ENCODE peak calls at places on chromosomes 1 and 21, in six cellular contexts. C is activated T-helper 1 cell treated with anti-CD3 and anti-CD28 coated beads, Interleukin-12 subunit alpha, Interleukin-12 subunit beta, Interleukin-2, Interleukin-4 antibody, amounts not matched to agents 30 ng/mL and 10 ng/mL and 1 ng/mL, durations not matched to agents 14 hours and 24 hours and 36 hours; M is NCI-H510A; E is activated CD8-positive, alpha-beta memory T cell treated with anti-CD3 and anti-CD28 coated beads for 4 hours; W is activated B cell treated with CpG ODN at 0.5 μM for 24 hours; Z is NAMALWA. T is an unnamed sample.

GRCh38 chr21:21851657-21852056 is 853.4 kb downstream of the NCAM2 start:
- DNase-seq in C (no peak), M (no peak), E (no peak), W (no peak), Z (no peak), T (peak; percentile 5)

GRCh38 chr1:7526867-7527732 is 244.0 kb upstream of the VAMP3 start:
- DNase-seq in C (no peak), M (no peak), E (no peak), W (no peak), Z (no peak), T (no peak)

GRCh38 chr1:110455151-110455550 is 4.2 kb downstream of the PROK1 start:
- DNase-seq in C (no peak), M (no peak), E (no peak), W (no peak), Z (no peak), T (no peak)

GRCh38 chr1:185155600-185156320 is 993 bp downstream of the TRMT1L start:
- DNase-seq in C (no peak), M (no peak), E (no peak), W (no peak), Z (peak; percentile 61), T (no peak)

GRCh38 chr21:15324542-15324941 is 259.7 kb upstream of the NRIP1 start:
- DNase-seq in C (no peak), M (no peak), E (no peak), W (no peak), Z (no peak), T (no peak)

GRCh38 chr1:37944816-37945215 is 2.0 kb downstream of the INPP5B start:
- DNase-seq in C (no peak), M (no peak), E (no peak), W (no peak), Z (no peak), T (no peak)

GRCh38 chr1:203180611-203181330 is 5.1 kb upstream of the MYBPH start:
- DNase-seq in C (no peak), M (no peak), E (no peak), W (no peak), Z (no peak), T (no peak)

GRCh38 chr1:225343618-225344017 is 84.2 kb downstream of the LBR start:
- DNase-seq in C (no peak), M (no peak), E (no peak), W (no peak), Z (peak; percentile 56), T (no peak)

GRCh38 chr1:219174672-219175564 is 1.2 kb downstream of the LYPLAL1 start:
- DNase-seq in C (no peak), M (no peak), E (no peak), W (no peak), Z (peak; percentile 63), T (no peak)

GRCh38 chr21:43825610-43825935 is 36.2 kb downstream of the RRP1 start:
- DNase-seq in C (no peak), M (no peak), E (no peak), W (no peak), Z (no peak), T (no peak)

GRCh38 chr1:224623310-224623714 is 7.2 kb downstream of the CNIH3 start:
- DNase-seq in C (no peak), M (no peak), E (no peak), W (no peak), Z (no peak), T (no peak)

GRCh38 chr1:64572222-64572900 is 102.4 kb downstream of the CACHD1 start:
- DNase-seq in C (no peak), M (peak; percentile 57), E (no peak), W (no peak), Z (no peak), T (peak; percentile 64)

GRCh38 chr1:1969953-1970716 is 33.5 kb downstream of the CFAP74 start:
- DNase-seq in C (no peak), M (no peak), E (no peak), W (no peak), Z (no peak), T (no peak)

GRCh38 chr1:75310067-75310466 is 175.9 kb downstream of the LHX8 start:
- DNase-seq in C (no peak), M (no peak), E (no peak), W (no peak), Z (no peak), T (no peak)

GRCh38 chr1:203769505-203770343 is 4.7 kb downstream of the LAX1 start:
- DNase-seq in C (no peak), M (peak; percentile 15), E (no peak), W (no peak), Z (no peak), T (peak; percentile 6)

GRCh38 chr1:54608561-54609230 is 14.6 kb downstream of the FAM151A start:
- DNase-seq in C (no peak), M (no peak), E (no peak), W (no peak), Z (no peak), T (no peak)

GRCh38 chr1:83929184-83929583 is 69.7 kb downstream of the TTLL7 start:
- DNase-seq in C (no peak), M (no peak), E (no peak), W (no peak), Z (no peak), T (no peak)